ENCODE peak calls at places on chromosomes 7 and 10, in four cellular contexts. R is GM12878, D is HepG2, N is K562. M is an unnamed sample.

GRCh38 chr10:95526066-95526465 is 35.1 kb downstream of the SORBS1 start:
- DNase-seq in R (no peak), D (no peak), N (no peak), M (no peak)

GRCh38 chr10:103114876-103115275 is 78.2 kb downstream of the NT5C2 start:
- DNase-seq in D (no peak), R (no peak), N (no peak), M (no peak)

GRCh38 chr7:127816354-127817190 is 164.6 kb downstream of the SND1 start:
- DNase-seq in D (peak), N (no peak), R (no peak), M (no peak)

GRCh38 chr7:4745971-4746919 is 29.2 kb upstream of the AP5Z1 start:
- DNase-seq in N (no peak), R (peak), D (peak), M (no peak)

GRCh38 chr7:101386558-101387199 is 24.0 kb downstream of the COL26A1 start:
- DNase-seq in N (no peak), D (peak), R (no peak), M (peak)

GRCh38 chr10:77637986-77638765 is 568 bp upstream of the KCNMA1 start:
- DNase-seq in D (no peak), R (no peak), N (no peak), M (peak)

GRCh38 chr10:13143761-13144160 is 17.6 kb upstream of the MCM10 start:
- DNase-seq in N (no peak), D (no peak), R (no peak), M (no peak)

GRCh38 chr10:84522612-84523462 is 194.4 kb downstream of the CCSER2 start:
- DNase-seq in N (no peak), R (no peak), D (no peak), M (no peak)

GRCh38 chr7:117610390-117610789 is 130.6 kb downstream of the CFTR start:
- DNase-seq in R (no peak), N (no peak), D (no peak), M (no peak)

GRCh38 chr7:55563596-55564325 is 8.5 kb downstream of the VOPP1 start:
- DNase-seq in R (no peak), N (no peak), D (no peak), M (no peak)

GRCh38 chr7:106819546-106819945 is 45.5 kb upstream of the PIK3CG start:
- DNase-seq in N (no peak), R (no peak), D (no peak), M (no peak)

GRCh38 chr10:31583358-31583757 is 264.3 kb downstream of the ZEB1 start:
- DNase-seq in D (no peak), N (no peak), R (no peak), M (no peak)

GRCh38 chr10:17021661-17022060 is 108.0 kb downstream of the CUBN start:
- DNase-seq in D (no peak), N (no peak), R (no peak), M (no peak)

GRCh38 chr10:127014671-127015070 is 109.4 kb downstream of the DOCK1 start:
- DNase-seq in N (no peak), D (no peak), R (no peak), M (no peak)
- TF ChIP-seq ATF3 in N (no peak), D (no peak), R (no peak), M (no peak)

DNA sequence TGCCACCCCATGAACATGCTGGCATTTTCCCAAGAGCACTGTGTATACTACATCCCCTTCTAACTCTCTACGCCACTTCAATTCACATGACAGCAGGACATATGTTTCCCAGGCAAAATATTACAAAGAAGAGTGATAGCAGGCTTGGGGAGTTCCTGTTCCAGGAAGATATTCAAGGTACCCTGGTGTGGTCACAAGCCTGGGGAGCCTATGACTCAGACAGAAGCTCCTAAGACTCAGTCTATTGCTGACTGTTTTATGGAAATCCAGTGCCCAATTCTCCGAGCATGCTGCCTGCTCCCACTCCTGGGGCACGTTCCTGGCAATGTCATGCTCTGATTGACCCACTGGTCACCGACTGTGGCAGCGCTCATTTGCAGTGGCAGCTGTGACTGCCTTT is 23.5 kb upstream of the ABLIM1 start:
- DNase-seq in N (no peak), R (no peak), D (no peak), M (no peak)
- TF ChIP-seq ETV6 in N (no peak), R (no peak), D (no peak), M (no peak)

GRCh38 chr7:130921391-130922180 is 187.6 kb upstream of the KLF14 start:
- DNase-seq in N (no peak), R (no peak), D (no peak), M (no peak)

GRCh38 chr7:130919316-130920103 is 185.5 kb upstream of the KLF14 start:
- DNase-seq in N (no peak), D (peak), R (no peak), M (no peak)

GRCh38 chr7:130917669-130918128 is 183.7 kb upstream of the KLF14 start:
- DNase-seq in N (no peak), R (no peak), D (no peak), M (no peak)

GRCh38 chr7:130920122-130920521 is 186.1 kb upstream of the KLF14 start:
- DNase-seq in N (no peak), R (no peak), D (no peak), M (no peak)

GRCh38 chr7:130918129-130919052 is 184.4 kb upstream of the KLF14 start:
- DNase-seq in R (no peak), D (no peak), N (no peak), M (no peak)
- TF ChIP-seq ATF3 in R (no peak), D (no peak), N (no peak), M (no peak)

DNA sequence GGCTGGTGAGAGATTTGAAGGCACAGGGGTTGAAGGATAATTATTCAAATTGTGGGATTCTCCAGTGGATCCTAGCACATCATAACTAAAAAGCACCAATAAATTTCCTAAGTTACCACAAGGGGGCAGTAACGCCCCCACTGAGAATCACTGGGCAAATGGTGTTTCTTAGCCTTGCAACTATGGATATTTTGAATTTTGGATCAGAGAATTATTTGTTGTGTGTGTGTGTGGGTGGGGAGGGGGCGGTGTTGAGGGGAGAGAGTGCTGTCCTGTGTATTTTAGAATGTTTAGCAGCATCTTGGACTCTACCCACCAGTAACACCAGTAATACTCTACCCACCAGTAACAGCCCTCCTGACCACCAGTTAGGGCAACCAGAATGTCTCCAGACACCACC is 63.3 kb upstream of the PRKG1 start:
- DNase-seq in D (peak), N (peak), R (peak), M (no peak)
- TF ChIP-seq ETV6 in D (no peak), N (no peak), R (no peak), M (no peak)

DNA sequence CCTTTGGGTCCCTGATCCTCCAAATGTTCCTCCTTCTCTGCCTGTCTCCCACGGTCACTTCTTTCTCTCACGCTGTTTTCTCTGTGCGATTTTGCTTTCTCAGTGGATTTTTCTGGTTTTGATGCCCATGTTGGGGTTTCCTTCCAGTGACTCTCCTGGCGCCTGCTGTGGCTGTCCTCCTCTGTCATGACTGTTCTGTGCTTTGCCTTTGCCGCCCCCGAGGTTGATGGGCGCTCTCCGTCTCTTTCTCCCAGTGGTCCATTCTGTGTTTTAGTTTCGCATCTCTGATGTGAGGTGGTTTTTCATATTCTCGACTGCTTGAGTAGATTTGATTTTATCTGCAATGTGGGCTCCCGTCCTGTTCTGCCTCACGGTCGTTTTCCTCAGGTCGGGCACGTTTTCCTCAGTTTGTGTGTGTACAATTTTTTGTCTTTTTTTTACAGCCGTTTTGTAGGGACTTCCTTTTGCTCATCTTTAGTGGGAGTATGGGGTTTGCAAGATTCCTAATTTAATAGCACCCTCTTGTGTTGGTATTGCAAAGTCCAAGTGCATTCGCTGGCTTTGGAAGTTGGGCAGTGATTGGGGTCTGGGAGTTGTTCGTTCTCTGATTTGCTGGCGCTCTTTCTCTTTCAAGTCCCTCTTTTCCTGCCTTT is 100.0 kb downstream of the INPP5A start:
- DNase-seq in N (peak), D (peak), R (peak), M (peak)
- TF ChIP-seq ATF3 in N (no peak), D (no peak), R (no peak), M (no peak)

GRCh38 chr7:16063241-16063640 is 358.1 kb downstream of the CRPPA start:
- DNase-seq in R (no peak), N (no peak), D (no peak), M (no peak)

GRCh38 chr7:16062269-16062668 is 359.1 kb downstream of the CRPPA start:
- DNase-seq in D (no peak), R (no peak), N (no peak), M (no peak)

GRCh38 chr7:16064316-16064715 is 357.0 kb downstream of the CRPPA start:
- DNase-seq in D (no peak), N (no peak), R (no peak), M (no peak)

GRCh38 chr7:16061630-16062029 is 359.7 kb downstream of the CRPPA start:
- DNase-seq in R (no peak), D (no peak), N (no peak), M (no peak)

DNA sequence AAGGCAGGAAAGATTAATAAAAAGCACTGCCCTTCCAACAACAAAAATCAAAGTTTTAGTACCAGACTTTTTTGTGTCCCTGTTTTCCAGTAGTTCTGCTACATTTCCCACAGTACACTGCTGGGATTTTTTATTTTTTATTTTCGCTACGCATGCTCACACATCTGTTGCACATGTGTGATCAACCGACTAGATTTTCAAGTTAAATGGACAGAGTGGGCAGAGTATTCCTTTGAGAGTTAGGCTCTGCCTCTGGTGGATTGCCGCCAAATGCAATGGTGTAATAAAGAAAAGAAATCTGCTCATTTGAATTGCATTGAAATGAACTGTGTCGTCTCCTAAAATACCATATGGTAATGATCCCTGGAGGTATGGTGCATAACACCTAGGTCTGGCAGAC is 357.6 kb downstream of the CRPPA start:
- DNase-seq in R (no peak), N (no peak), D (no peak), M (no peak)
- TF ChIP-seq ETV6 in R (no peak), N (no peak), D (no peak), M (no peak)

GRCh38 chr7:44263342-44264082 is 61.9 kb downstream of the CAMK2B start:
- DNase-seq in N (no peak), R (no peak), D (no peak), M (no peak)

GRCh38 chr7:44259547-44260457 is 59.0 kb downstream of the YKT6 start:
- DNase-seq in N (no peak), R (no peak), D (peak), M (no peak)

GRCh38 chr7:44264221-44264956 is 61.0 kb downstream of the CAMK2B start:
- DNase-seq in R (no peak), D (no peak), N (no peak), M (no peak)

GRCh38 chr7:44261239-44261638 is 60.5 kb downstream of the YKT6 start:
- DNase-seq in R (no peak), N (no peak), D (no peak), M (no peak)

GRCh38 chr7:44262031-44262430 is 61.3 kb downstream of the YKT6 start:
- DNase-seq in R (no peak), N (no peak), D (no peak), M (no peak)
- TF ChIP-seq ATF3 in R (no peak), N (no peak), D (no peak), M (no peak)